ENCODE peak calls at places on chromosome 18, in seven cellular contexts. One of them, this sample, is unnamed. For H3K9me3, the result is how much of the 10 kb centered on the place peaks cover.

GRCh38 chr18:5132987-5133386 is 64.1 kb downstream of the AKAIN1 start:
- DNase-seq in neural progenitor cell: no peak
- DNase-seq in fibroblast of lung: no peak
- DNase-seq in neuronal stem cell: no peak
- DNase-seq in keratinocyte: no peak
- DNase-seq in GM23248: no peak
- DNase-seq in endothelial cell of umbilical vein: no peak
- DNase-seq in this sample: no peak

GRCh38 chr18:48340502-48340901 is 68.7 kb downstream of the ZBTB7C start:
- DNase-seq in neural progenitor cell: no peak
- DNase-seq in fibroblast of lung: no peak
- DNase-seq in neuronal stem cell: no peak
- DNase-seq in keratinocyte: no peak
- DNase-seq in GM23248: no peak
- DNase-seq in endothelial cell of umbilical vein: no peak
- DNase-seq in this sample: no peak

GRCh38 chr18:56447972-56448371 is 190.4 kb downstream of the TXNL1 start:
- DNase-seq in neural progenitor cell: no peak
- DNase-seq in fibroblast of lung: peak
- DNase-seq in neuronal stem cell: no peak
- DNase-seq in keratinocyte: no peak
- DNase-seq in GM23248: no peak
- DNase-seq in endothelial cell of umbilical vein: no peak
- DNase-seq in this sample: no peak

GRCh38 chr18:5463390-5463789 is 80.4 kb downstream of the EPB41L3 start:
- DNase-seq in neural progenitor cell: no peak
- DNase-seq in fibroblast of lung: peak
- DNase-seq in neuronal stem cell: no peak
- DNase-seq in keratinocyte: no peak
- DNase-seq in GM23248: peak
- DNase-seq in endothelial cell of umbilical vein: no peak
- DNase-seq in this sample: no peak

GRCh38 chr18:33212363-33212762 is 228.2 kb downstream of the CCDC178 start:
- DNase-seq in neural progenitor cell: no peak
- DNase-seq in fibroblast of lung: no peak
- DNase-seq in neuronal stem cell: no peak
- DNase-seq in keratinocyte: peak
- DNase-seq in GM23248: peak
- DNase-seq in endothelial cell of umbilical vein: no peak
- DNase-seq in this sample: no peak

GRCh38 chr18:35415511-35416427 is 38.6 kb upstream of the ZNF396 start:
- DNase-seq in neural progenitor cell: no peak
- DNase-seq in fibroblast of lung: peak
- DNase-seq in neuronal stem cell: no peak
- DNase-seq in keratinocyte: no peak
- DNase-seq in GM23248: peak
- DNase-seq in endothelial cell of umbilical vein: no peak
- DNase-seq in this sample: peak

GRCh38 chr18:22604390-22604985 is 186.8 kb upstream of the CTAGE1 start:
- DNase-seq in neural progenitor cell: no peak
- DNase-seq in fibroblast of lung: peak
- DNase-seq in neuronal stem cell: no peak
- DNase-seq in keratinocyte: no peak
- DNase-seq in GM23248: no peak
- DNase-seq in endothelial cell of umbilical vein: peak
- DNase-seq in this sample: no peak

GRCh38 chr18:79394438-79395307 is 1.1 kb upstream of the NFATC1 start:
- DNase-seq in neural progenitor cell: peak
- DNase-seq in fibroblast of lung: peak
- DNase-seq in neuronal stem cell: no peak
- DNase-seq in keratinocyte: no peak
- DNase-seq in GM23248: peak
- DNase-seq in endothelial cell of umbilical vein: peak
- DNase-seq in this sample: peak

GRCh38 chr18:69916412-69916811 is 31.3 kb downstream of the CD226 start:
- DNase-seq in neural progenitor cell: no peak
- DNase-seq in fibroblast of lung: peak
- DNase-seq in neuronal stem cell: no peak
- DNase-seq in keratinocyte: no peak
- DNase-seq in GM23248: no peak
- DNase-seq in endothelial cell of umbilical vein: no peak
- DNase-seq in this sample: no peak

GRCh38 chr18:77113361-77114069 is 19.1 kb downstream of the MBP start:
- DNase-seq in neural progenitor cell: no peak
- DNase-seq in fibroblast of lung: no peak
- DNase-seq in neuronal stem cell: no peak
- DNase-seq in keratinocyte: no peak
- DNase-seq in GM23248: no peak
- DNase-seq in endothelial cell of umbilical vein: no peak
- DNase-seq in this sample: no peak

GRCh38 chr18:56861244-56861643 is 210.1 kb downstream of the WDR7 start:
- DNase-seq in neural progenitor cell: no peak
- DNase-seq in fibroblast of lung: no peak
- DNase-seq in neuronal stem cell: no peak
- DNase-seq in keratinocyte: no peak
- DNase-seq in GM23248: no peak
- DNase-seq in endothelial cell of umbilical vein: no peak
- DNase-seq in this sample: no peak

GRCh38 chr18:77181950-77182707 is 49.5 kb upstream of the MBP start:
- DNase-seq in neural progenitor cell: no peak
- DNase-seq in fibroblast of lung: no peak
- DNase-seq in neuronal stem cell: no peak
- DNase-seq in keratinocyte: no peak
- DNase-seq in GM23248: no peak
- DNase-seq in endothelial cell of umbilical vein: no peak
- DNase-seq in this sample: no peak

GRCh38 chr18:3994061-3994687 is 460.9 kb downstream of the DLGAP1 start:
- DNase-seq in neural progenitor cell: no peak
- DNase-seq in fibroblast of lung: no peak
- DNase-seq in neuronal stem cell: no peak
- DNase-seq in keratinocyte: no peak
- DNase-seq in GM23248: no peak
- DNase-seq in endothelial cell of umbilical vein: no peak
- DNase-seq in this sample: no peak

GRCh38 chr18:4455113-4455811 is at the start of gene DLGAP1:
- DNase-seq in neural progenitor cell: peak
- DNase-seq in fibroblast of lung: no peak
- DNase-seq in neuronal stem cell: peak
- DNase-seq in keratinocyte: no peak
- DNase-seq in GM23248: peak
- DNase-seq in endothelial cell of umbilical vein: no peak
- DNase-seq in this sample: no peak

GRCh38 chr18:63518178-63519012 is 23.8 kb upstream of the SERPINB12 start:
- DNase-seq in neural progenitor cell: peak
- DNase-seq in fibroblast of lung: peak
- DNase-seq in neuronal stem cell: peak
- DNase-seq in keratinocyte: no peak
- DNase-seq in GM23248: peak
- DNase-seq in endothelial cell of umbilical vein: peak
- DNase-seq in this sample: peak

GRCh38 chr18:34929336-34929780 is 111.9 kb upstream of the MAPRE2 start:
- DNase-seq in neural progenitor cell: no peak
- DNase-seq in fibroblast of lung: peak
- DNase-seq in neuronal stem cell: no peak
- DNase-seq in keratinocyte: no peak
- DNase-seq in GM23248: peak
- DNase-seq in endothelial cell of umbilical vein: peak
- DNase-seq in this sample: no peak

GRCh38 chr18:24764766-24765165 is 304.3 kb downstream of the HRH4 start:
- DNase-seq in neural progenitor cell: no peak
- DNase-seq in fibroblast of lung: peak
- DNase-seq in neuronal stem cell: no peak
- DNase-seq in keratinocyte: no peak
- DNase-seq in GM23248: peak
- DNase-seq in endothelial cell of umbilical vein: no peak
- DNase-seq in this sample: no peak

GRCh38 chr18:62720766-62721613 is 5.6 kb downstream of the PHLPP1 start:
- DNase-seq in neural progenitor cell: no peak
- DNase-seq in fibroblast of lung: no peak
- DNase-seq in neuronal stem cell: no peak
- DNase-seq in keratinocyte: no peak
- DNase-seq in GM23248: no peak
- DNase-seq in endothelial cell of umbilical vein: no peak
- DNase-seq in this sample: no peak

GRCh38 chr18:35852786-35853185 is 119.7 kb upstream of the RMP24 start:
- DNase-seq in neural progenitor cell: no peak
- DNase-seq in fibroblast of lung: no peak
- DNase-seq in neuronal stem cell: no peak
- DNase-seq in keratinocyte: no peak
- DNase-seq in GM23248: no peak
- DNase-seq in endothelial cell of umbilical vein: peak
- DNase-seq in this sample: no peak

GRCh38 chr18:52200406-52200805 is 139.6 kb upstream of the DCC start:
- DNase-seq in neural progenitor cell: no peak
- DNase-seq in fibroblast of lung: no peak
- DNase-seq in neuronal stem cell: no peak
- DNase-seq in keratinocyte: no peak
- DNase-seq in GM23248: no peak
- DNase-seq in endothelial cell of umbilical vein: no peak
- DNase-seq in this sample: no peak

GRCh38 chr18:55920063-55920462 is 332.1 kb upstream of the TCF4 start:
- DNase-seq in neural progenitor cell: no peak
- DNase-seq in fibroblast of lung: no peak
- DNase-seq in neuronal stem cell: no peak
- DNase-seq in keratinocyte: no peak
- DNase-seq in GM23248: no peak
- DNase-seq in endothelial cell of umbilical vein: no peak
- DNase-seq in this sample: no peak

GRCh38 chr18:79546781-79547272 is 132.8 kb upstream of the CTDP1 start:
- DNase-seq in neural progenitor cell: peak
- DNase-seq in fibroblast of lung: no peak
- DNase-seq in neuronal stem cell: no peak
- DNase-seq in keratinocyte: no peak
- DNase-seq in GM23248: no peak
- DNase-seq in endothelial cell of umbilical vein: no peak
- DNase-seq in this sample: no peak

GRCh38 chr18:10928971-10929373 is 220.4 kb downstream of the PIEZO2 start:
- DNase-seq in neural progenitor cell: no peak
- DNase-seq in fibroblast of lung: peak
- DNase-seq in neuronal stem cell: no peak
- DNase-seq in keratinocyte: no peak
- DNase-seq in GM23248: peak
- DNase-seq in endothelial cell of umbilical vein: no peak
- DNase-seq in this sample: no peak

GRCh38 chr18:4870177-4870773 is 326.8 kb downstream of the AKAIN1 start:
- DNase-seq in neural progenitor cell: no peak
- DNase-seq in fibroblast of lung: no peak
- DNase-seq in neuronal stem cell: no peak
- DNase-seq in keratinocyte: no peak
- DNase-seq in GM23248: no peak
- DNase-seq in endothelial cell of umbilical vein: no peak
- DNase-seq in this sample: no peak

GRCh38 chr18:48408111-48408726 is 964 bp downstream of the ZBTB7C start:
- DNase-seq in neural progenitor cell: peak
- DNase-seq in fibroblast of lung: peak
- DNase-seq in neuronal stem cell: no peak
- DNase-seq in keratinocyte: no peak
- DNase-seq in GM23248: no peak
- DNase-seq in endothelial cell of umbilical vein: peak
- DNase-seq in this sample: no peak

GRCh38 chr18:51659781-51660180 is 462.3 kb upstream of the MEX3C start:
- DNase-seq in neural progenitor cell: peak
- DNase-seq in fibroblast of lung: no peak
- DNase-seq in neuronal stem cell: no peak
- DNase-seq in keratinocyte: no peak
- DNase-seq in GM23248: no peak
- DNase-seq in endothelial cell of umbilical vein: no peak
- DNase-seq in this sample: no peak

GRCh38 chr18:13290856-13291271 is 72.3 kb downstream of the LDLRAD4 start:
- DNase-seq in neural progenitor cell: no peak
- DNase-seq in fibroblast of lung: no peak
- DNase-seq in neuronal stem cell: no peak
- DNase-seq in keratinocyte: no peak
- DNase-seq in GM23248: no peak
- DNase-seq in endothelial cell of umbilical vein: no peak
- DNase-seq in this sample: no peak

DNA sequence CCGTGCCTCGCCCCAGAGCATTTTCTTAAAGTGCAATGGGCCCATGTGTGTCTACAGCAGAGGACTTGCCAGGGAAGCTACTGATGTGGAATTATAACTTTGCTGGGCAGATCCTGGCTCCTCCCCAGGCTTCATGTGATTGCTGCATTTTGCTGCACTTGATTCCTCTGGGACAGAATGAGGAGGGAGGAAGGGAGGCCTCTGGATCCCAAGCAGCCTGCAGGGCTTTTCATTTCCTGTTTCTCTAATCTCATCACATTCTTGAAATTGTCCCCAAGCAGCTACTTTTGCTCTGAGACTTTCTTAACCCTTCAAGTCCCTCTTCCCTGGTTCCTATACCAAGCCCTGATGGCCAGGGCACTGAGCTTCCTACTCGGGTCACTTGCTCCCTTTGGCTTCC is 134.4 kb upstream of the SEC11C start:
- DNase-seq in neural progenitor cell: no peak
- DNase-seq in fibroblast of lung: peak
- DNase-seq in neuronal stem cell: no peak
- DNase-seq in keratinocyte: no peak
- DNase-seq in GM23248: peak
- DNase-seq in endothelial cell of umbilical vein: peak
- DNase-seq in this sample: no peak
- H2AFZ ChIP-seq in neural progenitor cell: no peak
- H2AFZ ChIP-seq in fibroblast of lung: peak
- H2AFZ ChIP-seq in neuronal stem cell: peak
- H2AFZ ChIP-seq in keratinocyte: no peak
- H2AFZ ChIP-seq in GM23248: no peak
- H2AFZ ChIP-seq in endothelial cell of umbilical vein: peak
- H2AFZ ChIP-seq in this sample: no peak

GRCh38 chr18:50559750-50560680 is at the start of gene MAPK4:
- DNase-seq in neural progenitor cell: peak
- DNase-seq in fibroblast of lung: peak
- DNase-seq in neuronal stem cell: peak
- DNase-seq in keratinocyte: no peak
- DNase-seq in GM23248: peak
- DNase-seq in endothelial cell of umbilical vein: no peak
- DNase-seq in this sample: no peak
- H3K9ac ChIP-seq in neural progenitor cell: peak
- H3K9ac ChIP-seq in fibroblast of lung: no peak
- H3K9ac ChIP-seq in neuronal stem cell: peak
- H3K9ac ChIP-seq in keratinocyte: no peak
- H3K9ac ChIP-seq in GM23248: no peak
- H3K9ac ChIP-seq in endothelial cell of umbilical vein: no peak
- H3K9ac ChIP-seq in this sample: no peak

GRCh38 chr18:9293948-9294347 is 40.6 kb upstream of the TWSG1 start:
- DNase-seq in neural progenitor cell: no peak
- DNase-seq in fibroblast of lung: no peak
- DNase-seq in neuronal stem cell: no peak
- DNase-seq in keratinocyte: no peak
- DNase-seq in GM23248: no peak
- DNase-seq in endothelial cell of umbilical vein: no peak
- DNase-seq in this sample: no peak
- H3K9me3 ChIP-seq in neural progenitor cell: under half
- H3K9me3 ChIP-seq in fibroblast of lung: under half
- H3K9me3 ChIP-seq in neuronal stem cell: under half
- H3K9me3 ChIP-seq in keratinocyte: under half
- H3K9me3 ChIP-seq in GM23248: under half
- H3K9me3 ChIP-seq in endothelial cell of umbilical vein: under half
- H3K9me3 ChIP-seq in this sample: under half

DNA sequence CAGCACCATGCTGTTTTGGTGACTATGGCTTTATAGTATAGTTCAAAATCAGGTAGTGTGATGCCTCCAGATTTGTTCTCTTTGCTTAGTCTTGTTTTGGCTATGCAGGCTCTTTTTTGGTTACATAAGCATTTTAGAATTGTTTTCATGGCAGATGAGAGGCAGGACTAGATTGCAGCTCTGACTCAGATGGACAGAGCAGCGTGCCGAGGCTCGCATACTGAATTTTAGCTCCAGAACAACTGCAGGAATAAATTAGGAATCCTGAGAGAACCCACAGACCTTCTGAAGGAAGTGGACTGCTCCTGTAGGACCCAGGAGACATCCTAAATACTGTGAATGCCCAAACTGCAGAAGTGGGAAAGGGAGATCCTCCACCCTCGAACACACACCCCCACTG is 141.6 kb downstream of the NETO1 start:
- DNase-seq in neural progenitor cell: no peak
- DNase-seq in fibroblast of lung: no peak
- DNase-seq in neuronal stem cell: no peak
- DNase-seq in keratinocyte: no peak
- DNase-seq in GM23248: no peak
- DNase-seq in endothelial cell of umbilical vein: no peak
- DNase-seq in this sample: no peak
- H2AFZ ChIP-seq in neural progenitor cell: no peak
- H2AFZ ChIP-seq in fibroblast of lung: no peak
- H2AFZ ChIP-seq in neuronal stem cell: no peak
- H2AFZ ChIP-seq in keratinocyte: no peak
- H2AFZ ChIP-seq in GM23248: no peak
- H2AFZ ChIP-seq in endothelial cell of umbilical vein: no peak
- H2AFZ ChIP-seq in this sample: no peak

This sample was measured in Karpas-422.